ENCODE peak calls at places on chromosome 14, in six cellular contexts. V, I, B, X, W and A are unnamed samples.

GRCh38 chr14:32428875-32429274 is 99.8 kb downstream of the AKAP6 start:
- DNase-seq in V (no peak), I (no peak), B (no peak), X (no peak), W (no peak), A (no peak)

GRCh38 chr14:92322516-92322915 is 449 bp upstream of the SLC24A4 start:
- DNase-seq in V (no peak), I (no peak), B (no peak), X (no peak), W (no peak), A (no peak)

GRCh38 chr14:27573018-27573417 is 975.2 kb upstream of the NOVA1 start:
- DNase-seq in V (no peak), I (no peak), B (no peak), X (no peak), W (no peak), A (no peak)

GRCh38 chr14:23571701-23572523 is 4.3 kb upstream of the AP1G2 start:
- DNase-seq in V (peak), I (no peak), B (no peak), X (no peak), W (no peak), A (no peak)

GRCh38 chr14:75334191-75335051 is 55.8 kb downstream of the FOS start:
- DNase-seq in V (peak), I (peak), B (no peak), X (peak), W (peak), A (no peak)

GRCh38 chr14:94598816-94599655 is 13.2 kb upstream of the SERPINA3 start:
- DNase-seq in V (no peak), I (no peak), B (peak), X (peak), W (peak), A (no peak)

GRCh38 chr14:28321475-28322244 is 444.9 kb upstream of the FOXG1 start:
- DNase-seq in V (no peak), I (no peak), B (no peak), X (no peak), W (no peak), A (no peak)

GRCh38 chr14:23056257-23056955 is 914 bp downstream of the CDH24 start:
- DNase-seq in V (peak), I (peak), B (peak), X (peak), W (peak), A (no peak)